ENCODE peak calls at places on chromosomes 3 and 15, in eight cellular contexts. F is effector memory CD4-positive, alpha-beta T cell; B is left ventricle myocardium inferior; N is lower lobe of right lung; J is IMR-90; X is adipocyte; T is transverse colon; R is stomach. D is an unnamed sample. For H3K9me3, the result is how much of the 10 kb centered on the place peaks cover.

GRCh38 chr3:181006541-181006940 is 17.0 kb upstream of the DNAJC19 start:
- DNase-seq in F (no peak), B (no peak), N (no peak), J (peak), X (no peak), T (no peak), R (no peak), D (no peak)

GRCh38 chr3:126180477-126181397 is at the start of gene ALDH1L1:
- DNase-seq in F (no peak), B (peak), N (peak), J (peak), X (peak), T (peak), R (peak), D (no peak)

GRCh38 chr3:126952983-126953660 is 29.8 kb upstream of the PLXNA1 start:
- DNase-seq in F (no peak), B (peak), N (no peak), J (no peak), X (no peak), T (no peak), R (no peak), D (no peak)

GRCh38 chr3:68088636-68089035 is 434.2 kb upstream of the SUCLG2 start:
- DNase-seq in F (no peak), B (no peak), N (no peak), J (no peak), X (no peak), T (no peak), R (no peak), D (no peak)

GRCh38 chr3:32172420-32172819 is 66.0 kb downstream of the GPD1L start:
- DNase-seq in F (no peak), B (no peak), N (no peak), J (no peak), X (no peak), T (no peak), R (no peak), D (no peak)

GRCh38 chr15:69978603-69979002 is 119.1 kb downstream of the TLE3 start:
- DNase-seq in F (no peak), B (no peak), N (no peak), J (no peak), X (no peak), T (no peak), R (no peak), D (no peak)

GRCh38 chr15:85750807-85751730 is 43.7 kb downstream of the KLHL25 start:
- DNase-seq in F (no peak), B (no peak), N (no peak), J (no peak), X (no peak), T (no peak), R (peak), D (no peak)

GRCh38 chr3:6605245-6605644 is 255.7 kb upstream of the GRM7 start:
- DNase-seq in F (no peak), B (no peak), N (no peak), J (peak), X (no peak), T (no peak), R (no peak), D (no peak)

GRCh38 chr3:27696906-27697305 is 25.2 kb downstream of the EOMES start:
- DNase-seq in F (no peak), B (no peak), N (no peak), J (peak), X (no peak), T (no peak), R (no peak), D (no peak)

GRCh38 chr3:156395961-156396700 is 158.8 kb downstream of the SSR3 start:
- DNase-seq in F (no peak), B (no peak), N (no peak), J (no peak), X (no peak), T (no peak), R (no peak), D (no peak)

GRCh38 chr3:126659915-126660886 is 5.3 kb upstream of the TXNRD3 start:
- DNase-seq in F (no peak), B (no peak), N (no peak), J (no peak), X (peak), T (no peak), R (no peak), D (no peak)

GRCh38 chr3:117480493-117480892 is 770.9 kb downstream of the TUSC7 start:
- DNase-seq in F (no peak), B (no peak), N (no peak), J (no peak), X (no peak), T (no peak), R (no peak), D (no peak)

GRCh38 chr15:64931381-64931780 is 19.7 kb downstream of the ANKDD1A start:
- DNase-seq in F (no peak), B (no peak), N (no peak), J (no peak), X (no peak), T (no peak), R (no peak), D (no peak)

GRCh38 chr3:41137686-41138111 is 61.6 kb upstream of the CTNNB1 start:
- DNase-seq in F (no peak), B (no peak), N (no peak), J (no peak), X (no peak), T (no peak), R (no peak), D (no peak)

GRCh38 chr3:153373571-153373970 is 211.5 kb downstream of the RAP2B start:
- DNase-seq in F (no peak), B (no peak), N (peak), J (peak), X (no peak), T (no peak), R (no peak), D (no peak)

GRCh38 chr3:183824761-183825379 is 507 bp downstream of the MAP6D1 start:
- DNase-seq in F (no peak), B (no peak), N (no peak), J (no peak), X (peak), T (no peak), R (no peak), D (no peak)

GRCh38 chr3:84724877-84725276 is 233.9 kb upstream of the CADM2 start:
- DNase-seq in F (no peak), B (no peak), N (no peak), J (no peak), X (no peak), T (no peak), R (no peak), D (no peak)

GRCh38 chr3:176430244-176430893 is 766.9 kb downstream of the TBL1XR1 start:
- DNase-seq in F (no peak), B (no peak), N (no peak), J (peak), X (peak), T (no peak), R (no peak), D (peak)

GRCh38 chr3:148075829-148076716 is 621.6 kb upstream of the AGTR1 start:
- DNase-seq in F (no peak), B (no peak), N (no peak), J (peak), X (peak), T (no peak), R (no peak), D (peak)

GRCh38 chr15:77546050-77546501 is 86.6 kb downstream of the LINGO1 start:
- DNase-seq in F (no peak), B (no peak), N (no peak), J (peak), X (peak), T (no peak), R (peak), D (peak)

GRCh38 chr15:31511707-31512310 is 185.2 kb downstream of the KLF13 start:
- DNase-seq in F (peak), B (no peak), N (no peak), J (no peak), X (no peak), T (no peak), R (no peak), D (no peak)

GRCh38 chr3:54358969-54359648 is 236.8 kb downstream of the CACNA2D3 start:
- DNase-seq in F (no peak), B (peak), N (no peak), J (no peak), X (no peak), T (no peak), R (no peak), D (no peak)

GRCh38 chr15:64950888-64951287 is 38.8 kb downstream of the SPG21 start:
- DNase-seq in F (no peak), B (no peak), N (no peak), J (no peak), X (no peak), T (no peak), R (no peak), D (no peak)

GRCh38 chr15:60573936-60574335 is 95.0 kb upstream of the ICE2 start:
- DNase-seq in F (peak), B (no peak), N (no peak), J (no peak), X (no peak), T (peak), R (no peak), D (no peak)

GRCh38 chr3:53028641-53029040 is 17.2 kb downstream of the SFMBT1 start:
- DNase-seq in F (no peak), B (no peak), N (no peak), J (no peak), X (no peak), T (no peak), R (no peak), D (no peak)

GRCh38 chr15:71688509-71689094 is 121.8 kb upstream of the NR2E3 start:
- DNase-seq in F (no peak), B (no peak), N (no peak), J (no peak), X (no peak), T (no peak), R (no peak), D (no peak)

GRCh38 chr15:101025896-101026631 is 106.9 kb downstream of the LRRK1 start:
- DNase-seq in F (no peak), B (no peak), N (no peak), J (no peak), X (no peak), T (peak), R (peak), D (no peak)

GRCh38 chr3:165195226-165195625 is 958 bp downstream of the SLITRK3 start:
- DNase-seq in F (no peak), B (no peak), N (no peak), J (no peak), X (no peak), T (no peak), R (no peak), D (no peak)

GRCh38 chr3:68904064-68904463 is 28.3 kb downstream of the TAFA4 start:
- DNase-seq in F (no peak), B (no peak), N (no peak), J (no peak), X (no peak), T (no peak), R (no peak), D (no peak)

GRCh38 chr15:20341901-20342605 is 199.5 kb downstream of the GOLGA6L6 start:
- DNase-seq in F (peak), B (peak), N (peak), J (no peak), X (no peak), T (peak), R (peak), D (no peak)
- H3K9me3 ChIP-seq in F (under half), B (under half), N (under half), J (half or more), X (under half), T (under half), R (under half), D (half or more)

GRCh38 chr3:111971533-111971932 is 7.3 kb upstream of the ABHD10 start:
- DNase-seq in F (no peak), B (peak), N (no peak), J (no peak), X (no peak), T (no peak), R (no peak), D (no peak)
- H3K9me3 ChIP-seq in F (under half), B (under half), N (under half), J (under half), X (under half), T (under half), R (under half), D (under half)

GRCh38 chr3:353191-353739 is 156.7 kb downstream of the CHL1 start:
- DNase-seq in F (no peak), B (no peak), N (no peak), J (no peak), X (no peak), T (no peak), R (no peak), D (no peak)
- H3K9me3 ChIP-seq in F (under half), B (under half), N (under half), J (under half), X (under half), T (under half), R (under half), D (under half)

GRCh38 chr15:58696740-58697139 is 52.8 kb downstream of the ADAM10 start:
- DNase-seq in F (no peak), B (no peak), N (no peak), J (no peak), X (no peak), T (no peak), R (no peak), D (no peak)

GRCh38 chr15:58699769-58700168 is 49.7 kb downstream of the ADAM10 start:
- DNase-seq in F (no peak), B (no peak), N (no peak), J (no peak), X (no peak), T (no peak), R (no peak), D (no peak)

GRCh38 chr15:58701376-58701775 is 48.1 kb downstream of the ADAM10 start:
- DNase-seq in F (no peak), B (no peak), N (no peak), J (no peak), X (no peak), T (no peak), R (no peak), D (no peak)

GRCh38 chr15:58697220-58697619 is 52.3 kb downstream of the ADAM10 start:
- DNase-seq in F (no peak), B (no peak), N (no peak), J (no peak), X (no peak), T (no peak), R (no peak), D (no peak)

GRCh38 chr15:58698887-58699641 is 50.4 kb downstream of the ADAM10 start:
- DNase-seq in F (no peak), B (no peak), N (no peak), J (peak), X (no peak), T (no peak), R (no peak), D (no peak)
- H3K9me3 ChIP-seq in F (under half), B (under half), N (under half), J (under half), X (under half), T (under half), R (under half), D (under half)

DNA sequence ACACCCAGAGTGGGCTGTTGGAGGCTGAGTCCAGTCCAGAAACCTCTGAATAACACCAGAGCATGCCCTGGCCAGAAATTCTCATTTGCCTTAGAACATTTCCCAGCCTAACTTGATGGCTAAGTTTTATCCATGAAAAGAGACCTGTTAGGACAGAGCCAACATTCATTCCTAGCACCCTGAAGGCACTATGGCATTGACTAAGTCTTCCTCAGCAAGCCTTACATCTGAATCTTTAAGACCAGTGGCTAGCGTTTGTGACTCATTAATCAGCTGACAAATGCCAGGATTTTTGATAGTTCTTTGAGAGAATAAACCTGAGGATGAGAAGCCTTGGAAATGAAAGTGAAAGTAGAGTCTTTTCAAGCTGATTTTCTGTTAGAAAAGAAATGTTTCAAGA is 1087.1 kb upstream of the ALCAM start:
- DNase-seq in F (no peak), B (no peak), N (no peak), J (peak), X (peak), T (no peak), R (no peak), D (no peak)
- H3K9me3 ChIP-seq in F (under half), B (half or more), N (under half), J (under half), X (under half), T (under half), R (half or more), D (under half)

GRCh38 chr15:26472661-26473060 is 300.2 kb downstream of the GABRB3 start:
- DNase-seq in F (no peak), B (no peak), N (no peak), J (no peak), X (no peak), T (no peak), R (no peak), D (no peak)

GRCh38 chr15:26475554-26475953 is 297.3 kb downstream of the GABRB3 start:
- DNase-seq in F (no peak), B (no peak), N (no peak), J (no peak), X (no peak), T (no peak), R (no peak), D (no peak)

GRCh38 chr15:26477044-26477443 is 295.8 kb downstream of the GABRB3 start:
- DNase-seq in F (no peak), B (no peak), N (no peak), J (no peak), X (no peak), T (no peak), R (no peak), D (no peak)
- H3K9me3 ChIP-seq in F (under half), B (under half), N (under half), J (under half), X (under half), T (under half), R (under half), D (under half)

GRCh38 chr3:190242147-190242546 is 80.1 kb downstream of the CLDN1 start:
- DNase-seq in F (no peak), B (no peak), N (no peak), J (no peak), X (no peak), T (no peak), R (no peak), D (no peak)
- H3K9me3 ChIP-seq in F (under half), B (half or more), N (under half), J (under half), X (under half), T (under half), R (half or more), D (under half)

DNA sequence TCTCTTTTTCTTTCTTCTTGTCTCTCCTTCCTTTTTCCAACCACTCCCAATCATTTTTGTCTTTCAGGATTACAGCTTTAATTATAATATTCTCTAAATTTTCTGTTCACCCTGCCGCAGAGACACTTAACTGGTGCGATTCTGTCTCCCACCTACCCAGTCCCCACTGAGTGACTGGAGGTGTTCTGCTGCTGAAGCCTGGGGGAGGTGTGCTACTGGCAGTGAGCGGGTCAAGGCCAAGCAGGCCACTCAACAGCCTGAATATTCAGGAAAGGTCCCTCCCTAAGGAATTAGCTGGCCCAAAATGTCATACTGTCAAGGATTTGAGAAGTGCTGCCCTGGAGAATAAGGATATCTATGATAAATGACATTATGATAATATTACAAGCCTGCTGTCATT is 126.5 kb downstream of the GABRG3 start:
- DNase-seq in F (no peak), B (no peak), N (no peak), J (no peak), X (no peak), T (no peak), R (no peak), D (no peak)
- H3K9me3 ChIP-seq in F (under half), B (under half), N (under half), J (under half), X (under half), T (under half), R (under half), D (under half)

GRCh38 chr15:80351211-80351610 is 53.0 kb upstream of the ARNT2 start:
- DNase-seq in F (no peak), B (no peak), N (no peak), J (no peak), X (no peak), T (no peak), R (no peak), D (no peak)
- H3K9me3 ChIP-seq in F (under half), B (under half), N (under half), J (under half), X (under half), T (under half), R (under half), D (under half)

DNA sequence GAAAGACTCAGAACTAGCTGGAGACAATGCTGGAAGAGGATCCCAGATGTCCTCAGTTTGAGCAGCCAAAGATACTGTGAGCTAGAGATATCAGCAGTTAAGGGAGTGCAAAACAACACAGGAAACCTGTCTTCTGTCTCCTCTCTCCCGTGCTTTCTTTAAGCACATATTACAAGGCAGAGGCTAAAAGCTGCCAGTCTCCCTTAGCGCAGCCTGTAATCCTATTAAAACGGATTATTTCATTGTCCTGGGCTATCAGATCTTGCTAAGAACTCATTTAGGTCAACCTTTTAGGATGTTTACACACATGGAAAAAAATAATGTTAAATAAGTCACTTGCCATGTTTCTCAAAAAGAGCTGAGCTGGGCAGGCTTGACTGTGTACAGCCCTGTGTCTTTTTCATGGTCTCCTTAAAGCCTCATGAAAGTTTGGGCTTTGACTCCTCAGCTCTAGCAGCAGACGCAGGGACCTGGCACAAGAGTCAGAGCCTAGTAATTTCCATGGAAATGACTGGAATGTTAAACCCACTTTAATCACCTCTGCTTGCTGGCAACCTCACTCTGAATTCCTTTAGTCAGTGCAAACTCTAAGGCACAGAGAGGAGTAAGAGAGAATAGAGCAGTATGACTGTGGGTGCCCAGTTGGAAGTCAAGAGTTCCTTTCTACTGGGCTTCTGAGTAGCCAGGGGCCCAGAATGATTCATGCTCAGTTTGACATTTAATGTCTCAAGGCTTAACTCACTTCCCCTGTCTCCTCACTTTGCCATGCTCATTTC is 491.9 kb downstream of the NTRK3 start:
- DNase-seq in F (no peak), B (no peak), N (no peak), J (peak), X (peak), T (no peak), R (no peak), D (peak)
- H3K9me3 ChIP-seq in F (under half), B (under half), N (under half), J (under half), X (under half), T (under half), R (under half), D (under half)